ENCODE peak calls at places on chromosomes 2 and 18, in ten cellular contexts. V is naive thymus-derived CD4-positive, alpha-beta T cell; I is EL; L is NAMALWA; H is stromal cell of bone marrow; A is activated T-cell treated with anti-CD3 and anti-CD28 coated beads for 1 hour; Y is neuronal stem cell; T is GM12865; P is cardiac fibroblast; D is 8988T. O is an unnamed sample.

GRCh38 chr18:51668632-51669031 is 471.2 kb upstream of the MEX3C start:
- DNase-seq in T (peak), I (no peak), V (no peak), L (no peak), D (no peak), A (no peak), Y (no peak), H (no peak), P (no peak), O (no peak)

GRCh38 chr2:73359915-73360697 is 25.5 kb upstream of the ALMS1 start:
- DNase-seq in L (peak), A (no peak), T (no peak), Y (no peak), I (no peak), V (no peak), P (peak), H (no peak), D (peak), O (no peak)

GRCh38 chr2:36478332-36478738 is 119.6 kb downstream of the FEZ2 start:
- DNase-seq in P (peak), V (no peak), A (no peak), D (no peak), L (no peak), Y (no peak), T (no peak), H (peak), I (peak), O (no peak)

GRCh38 chr18:40789286-40789685 is 1165.7 kb upstream of the PIK3C3 start:
- DNase-seq in T (no peak), V (no peak), H (no peak), Y (no peak), L (no peak), A (no peak), D (no peak), P (no peak), I (no peak), O (no peak)

GRCh38 chr2:23619941-23620340 is 235.0 kb downstream of the KLHL29 start:
- DNase-seq in T (no peak), L (no peak), A (no peak), I (no peak), V (no peak), Y (no peak), P (no peak), H (no peak), D (no peak), O (no peak)

GRCh38 chr2:37897511-37897910 is 27.6 kb upstream of the RMDN2 start:
- DNase-seq in L (no peak), T (no peak), I (no peak), P (no peak), Y (no peak), D (no peak), V (no peak), H (no peak), A (no peak), O (no peak)

GRCh38 chr2:11996618-11997017 is 250.2 kb downstream of the LPIN1 start:
- DNase-seq in I (peak), D (no peak), L (no peak), P (no peak), V (no peak), T (no peak), H (peak), A (no peak), Y (no peak), O (no peak)

GRCh38 chr18:11148655-11149440 is 521 bp downstream of the PIEZO2 start:
- DNase-seq in V (no peak), I (peak), L (no peak), Y (peak), T (no peak), P (no peak), H (no peak), D (no peak), A (no peak), O (no peak)

GRCh38 chr2:217887841-217888665 is 114.7 kb downstream of the TNS1 start:
- DNase-seq in T (no peak), A (no peak), L (no peak), D (no peak), I (no peak), V (no peak), H (no peak), Y (no peak), P (peak), O (no peak)

GRCh38 chr2:142754182-142754581 is 123.3 kb upstream of the KYNU start:
- DNase-seq in T (no peak), Y (no peak), L (no peak), A (no peak), I (no peak), P (no peak), H (no peak), D (no peak), V (no peak), O (no peak)

GRCh38 chr18:31943895-31944816 is 1.2 kb upstream of the TRAPPC8 start:
- DNase-seq in V (no peak), L (peak), Y (no peak), T (no peak), D (no peak), H (no peak), A (no peak), P (no peak), I (no peak), O (no peak)

GRCh38 chr2:439077-439476 is 151.2 kb upstream of the ALKAL2 start:
- DNase-seq in T (no peak), P (no peak), V (no peak), I (no peak), D (no peak), H (no peak), Y (no peak), L (no peak), A (no peak), O (no peak)

GRCh38 chr2:102801098-102801718 is 39.4 kb downstream of the TMEM182 start:
- DNase-seq in T (peak), Y (peak), D (no peak), P (peak), V (no peak), I (peak), A (no peak), H (no peak), L (no peak), O (no peak)

GRCh38 chr2:221097568-221097915 is 474.6 kb downstream of the EPHA4 start:
- DNase-seq in I (peak), P (no peak), V (no peak), Y (no peak), L (no peak), D (peak), T (no peak), H (peak), A (no peak), O (no peak)

O was measured in head of caudate nucleus.